ENCODE peak calls at places on chromosomes 3 and 15, in five cellular contexts. C is activated T-helper 9 cell treated with anti-CD3 and anti-CD28 coated beads, Interleukin-2, amount 50 U/mL, for 16 hours; U is body of pancreas; I is osteocyte; K is HL-60. V is an unnamed sample.
A peak's percentile ranks its signal among the peaks of the same experiment; 100 is the strongest.

GRCh38 chr3:53703630-53704362 is 142.4 kb downstream of the CHDH start:
- DNase-seq in U (no peak), I (no peak), C (no peak), K (no peak), V (no peak)

GRCh38 chr3:172390792-172391191 is 57.5 kb downstream of the GHSR start:
- DNase-seq in U (no peak), I (no peak), K (no peak), C (no peak), V (no peak)

GRCh38 chr3:166455724-166456123 is 618.5 kb upstream of the BCHE start:
- DNase-seq in U (no peak), I (no peak), K (no peak), C (no peak), V (no peak)

GRCh38 chr3:117322866-117323265 is 613.3 kb downstream of the TUSC7 start:
- DNase-seq in U (no peak), I (no peak), C (no peak), K (no peak), V (no peak)

GRCh38 chr3:66348696-66349095 is 127.9 kb downstream of the SLC25A26 start:
- DNase-seq in K (no peak), I (no peak), U (no peak), C (no peak), V (no peak)

GRCh38 chr15:67033012-67033411 is 32.4 kb upstream of the SMAD3 start:
- DNase-seq in K (no peak), C (peak; percentile 9), I (no peak), U (no peak), V (no peak)

GRCh38 chr3:115165701-115166100 is 18.6 kb upstream of the ZBTB20 start:
- DNase-seq in C (no peak), K (no peak), I (no peak), U (no peak), V (no peak)

GRCh38 chr3:29324180-29324651 is 43.3 kb downstream of the RBMS3 start:
- DNase-seq in C (no peak), I (no peak), U (peak; percentile 25), K (no peak), V (peak; percentile 37)

GRCh38 chr3:62098646-62099365 is 274.5 kb downstream of the FEZF2 start:
- DNase-seq in U (no peak), I (no peak), K (no peak), C (no peak), V (no peak)

GRCh38 chr15:101013769-101014223 is 94.6 kb downstream of the LRRK1 start:
- DNase-seq in I (peak; percentile 80), K (no peak), C (no peak), U (no peak), V (no peak)

V was measured in left colon.